ENCODE peak calls at places on chromosome 3, in four cellular contexts. One of them, this sample, is unnamed.

GRCh38 chr3:59127071-59127470 is 77.2 kb upstream of the CFAP20DC start:
- DNase-seq in NCI-H2029: no peak
- DNase-seq in activated T-helper 1 cell treated with anti-CD3 and anti-CD28 coated beads, Interleukin-2, amount 50 U/mL, for 16 hours: no peak
- DNase-seq in NCI-H2081: no peak
- DNase-seq in this sample: no peak

GRCh38 chr3:113783463-113783862 is 36.6 kb downstream of the ATP6V1A start:
- DNase-seq in NCI-H2081: no peak
- DNase-seq in NCI-H2029: no peak
- DNase-seq in activated T-helper 1 cell treated with anti-CD3 and anti-CD28 coated beads, Interleukin-2, amount 50 U/mL, for 16 hours: no peak
- DNase-seq in this sample: no peak

GRCh38 chr3:167012691-167013090 is 367.4 kb downstream of the ZBBX start:
- DNase-seq in activated T-helper 1 cell treated with anti-CD3 and anti-CD28 coated beads, Interleukin-2, amount 50 U/mL, for 16 hours: no peak
- DNase-seq in NCI-H2029: no peak
- DNase-seq in NCI-H2081: no peak
- DNase-seq in this sample: no peak

GRCh38 chr3:121520510-121520909 is 25.3 kb downstream of the POLQ start:
- DNase-seq in NCI-H2029: no peak
- DNase-seq in activated T-helper 1 cell treated with anti-CD3 and anti-CD28 coated beads, Interleukin-2, amount 50 U/mL, for 16 hours: no peak
- DNase-seq in NCI-H2081: no peak
- DNase-seq in this sample: no peak

GRCh38 chr3:71389191-71389590 is 194.3 kb downstream of the FOXP1 start:
- DNase-seq in activated T-helper 1 cell treated with anti-CD3 and anti-CD28 coated beads, Interleukin-2, amount 50 U/mL, for 16 hours: no peak
- DNase-seq in NCI-H2081: no peak
- DNase-seq in NCI-H2029: peak
- DNase-seq in this sample: no peak

GRCh38 chr3:144496116-144496835 is 524.7 kb downstream of the DIPK2A start:
- DNase-seq in NCI-H2081: no peak
- DNase-seq in NCI-H2029: no peak
- DNase-seq in activated T-helper 1 cell treated with anti-CD3 and anti-CD28 coated beads, Interleukin-2, amount 50 U/mL, for 16 hours: no peak
- DNase-seq in this sample: no peak

GRCh38 chr3:179200790-179201189 is 50.1 kb downstream of the KCNMB3 start:
- DNase-seq in NCI-H2029: no peak
- DNase-seq in NCI-H2081: no peak
- DNase-seq in activated T-helper 1 cell treated with anti-CD3 and anti-CD28 coated beads, Interleukin-2, amount 50 U/mL, for 16 hours: no peak
- DNase-seq in this sample: no peak

GRCh38 chr3:49912787-49913375 is 9.2 kb upstream of the MST1R start:
- DNase-seq in NCI-H2081: no peak
- DNase-seq in NCI-H2029: no peak
- DNase-seq in activated T-helper 1 cell treated with anti-CD3 and anti-CD28 coated beads, Interleukin-2, amount 50 U/mL, for 16 hours: no peak
- DNase-seq in this sample: no peak

GRCh38 chr3:187281191-187281714 is 10.3 kb downstream of the MASP1 start:
- DNase-seq in activated T-helper 1 cell treated with anti-CD3 and anti-CD28 coated beads, Interleukin-2, amount 50 U/mL, for 16 hours: no peak
- DNase-seq in NCI-H2081: no peak
- DNase-seq in NCI-H2029: no peak
- DNase-seq in this sample: no peak

GRCh38 chr3:79396595-79396994 is 371.2 kb downstream of the ROBO1 start:
- DNase-seq in NCI-H2029: no peak
- DNase-seq in activated T-helper 1 cell treated with anti-CD3 and anti-CD28 coated beads, Interleukin-2, amount 50 U/mL, for 16 hours: no peak
- DNase-seq in NCI-H2081: no peak
- DNase-seq in this sample: no peak

GRCh38 chr3:68705695-68706429 is 226.5 kb downstream of the TAFA4 start:
- DNase-seq in NCI-H2029: no peak
- DNase-seq in activated T-helper 1 cell treated with anti-CD3 and anti-CD28 coated beads, Interleukin-2, amount 50 U/mL, for 16 hours: no peak
- DNase-seq in NCI-H2081: no peak
- DNase-seq in this sample: no peak

GRCh38 chr3:129558076-129558771 is 15.2 kb downstream of the H1-8 start:
- DNase-seq in NCI-H2081: no peak
- DNase-seq in activated T-helper 1 cell treated with anti-CD3 and anti-CD28 coated beads, Interleukin-2, amount 50 U/mL, for 16 hours: no peak
- DNase-seq in NCI-H2029: no peak
- DNase-seq in this sample: no peak

GRCh38 chr3:77259701-77260100 is 219.8 kb downstream of the ROBO2 start:
- DNase-seq in activated T-helper 1 cell treated with anti-CD3 and anti-CD28 coated beads, Interleukin-2, amount 50 U/mL, for 16 hours: no peak
- DNase-seq in NCI-H2081: peak
- DNase-seq in NCI-H2029: peak
- DNase-seq in this sample: no peak

GRCh38 chr3:69776926-69777581 is 37.8 kb downstream of the MITF start:
- DNase-seq in NCI-H2081: no peak
- DNase-seq in activated T-helper 1 cell treated with anti-CD3 and anti-CD28 coated beads, Interleukin-2, amount 50 U/mL, for 16 hours: no peak
- DNase-seq in NCI-H2029: no peak
- DNase-seq in this sample: no peak